ENCODE peak calls at places on chromosomes 6 and 20, in ten cellular contexts. I is dorsolateral prefrontal cortex; H is tibial artery; A is ovary; L is astrocyte; C is heart left ventricle; N is CD4-positive, alpha-beta T cell; W is A549; V is naive thymus-derived CD4-positive, alpha-beta T cell; M is SJSA1. T is an unnamed sample.

GRCh38 chr6:113530769-113531168 is 326.4 kb upstream of the MARCKS start:
- DNase-seq in I (no peak), H (no peak), A (no peak), L (peak), C (no peak), N (no peak), W (peak), V (no peak), M (peak), T (no peak)

GRCh38 chr20:59731371-59731770 is 127.0 kb downstream of the PHACTR3 start:
- DNase-seq in I (no peak), H (no peak), A (no peak), L (no peak), C (no peak), N (no peak), W (no peak), V (no peak), M (no peak), T (no peak)

GRCh38 chr20:41900292-41900691 is 282.1 kb upstream of the CHD6 start:
- DNase-seq in I (no peak), H (no peak), A (no peak), L (no peak), C (no peak), N (no peak), W (no peak), V (no peak), M (no peak), T (no peak)

GRCh38 chr6:45923831-45924391 is 91.7 kb downstream of the CLIC5 start:
- DNase-seq in I (no peak), H (no peak), A (no peak), L (peak), C (no peak), N (no peak), W (no peak), V (no peak), M (peak), T (peak)

GRCh38 chr20:36262440-36262839 is 26.2 kb downstream of the AAR2 start:
- DNase-seq in I (no peak), H (no peak), A (no peak), L (no peak), C (no peak), N (no peak), W (no peak), V (no peak), M (no peak), T (no peak)

GRCh38 chr6:169085466-169085865 is 168.2 kb downstream of the THBS2 start:
- DNase-seq in I (no peak), H (no peak), A (no peak), L (no peak), C (no peak), N (no peak), W (no peak), V (no peak), M (no peak), T (no peak)

GRCh38 chr6:28002181-28002580 is 45.1 kb downstream of the OR2B6 start:
- DNase-seq in I (no peak), H (no peak), A (no peak), L (no peak), C (no peak), N (no peak), W (no peak), V (no peak), M (no peak), T (no peak)

GRCh38 chr6:143368426-143368825 is 82.1 kb downstream of the ADAT2 start:
- DNase-seq in I (no peak), H (no peak), A (no peak), L (peak), C (no peak), N (no peak), W (peak), V (no peak), M (no peak), T (no peak)

GRCh38 chr6:72966628-72967280 is 258.5 kb downstream of the KHDC1L start:
- DNase-seq in I (no peak), H (no peak), A (no peak), L (no peak), C (no peak), N (no peak), W (no peak), V (no peak), M (no peak), T (no peak)

GRCh38 chr6:116010400-116011095 is 50.1 kb downstream of the FRK start:
- DNase-seq in I (peak), H (peak), A (peak), L (peak), C (peak), N (peak), W (peak), V (peak), M (peak), T (peak)

GRCh38 chr20:58699246-58700107 is 6.9 kb downstream of the NPEPL1 start:
- DNase-seq in I (no peak), H (peak), A (peak), L (no peak), C (no peak), N (no peak), W (no peak), V (no peak), M (no peak), T (no peak)

GRCh38 chr6:10583509-10583908 is 62.4 kb downstream of the GCNT2 start:
- DNase-seq in I (no peak), H (no peak), A (no peak), L (no peak), C (no peak), N (no peak), W (no peak), V (no peak), M (no peak), T (no peak)

GRCh38 chr6:10303806-10304520 is 110.9 kb downstream of the TFAP2A start:
- DNase-seq in I (no peak), H (no peak), A (no peak), L (peak), C (no peak), N (no peak), W (no peak), V (no peak), M (no peak), T (no peak)

GRCh38 chr6:94751641-94752329 is 825.5 kb upstream of the MANEA start:
- DNase-seq in I (no peak), H (no peak), A (no peak), L (no peak), C (no peak), N (no peak), W (no peak), V (no peak), M (no peak), T (no peak)

GRCh38 chr20:62400021-62400420 is 7.1 kb downstream of the CABLES2 start:
- DNase-seq in I (no peak), H (no peak), A (no peak), L (no peak), C (no peak), N (no peak), W (no peak), V (no peak), M (no peak), T (no peak)

GRCh38 chr6:14129572-14129971 is 12.0 kb downstream of the CD83 start:
- DNase-seq in I (peak), H (no peak), A (peak), L (peak), C (peak), N (peak), W (peak), V (no peak), M (no peak), T (peak)

GRCh38 chr6:1116149-1116548 is 195.7 kb upstream of the FOXQ1 start:
- DNase-seq in I (no peak), H (no peak), A (no peak), L (no peak), C (no peak), N (no peak), W (no peak), V (no peak), M (peak), T (no peak)

GRCh38 chr6:44297063-44298038 is 15.8 kb downstream of the AARS2 start:
- DNase-seq in I (peak), H (no peak), A (peak), L (no peak), C (no peak), N (peak), W (no peak), V (peak), M (no peak), T (no peak)

GRCh38 chr6:2542101-2542857 is 208.4 kb downstream of the MYLK4 start:
- DNase-seq in I (no peak), H (no peak), A (no peak), L (no peak), C (no peak), N (no peak), W (no peak), V (no peak), M (no peak), T (no peak)

GRCh38 chr6:44256291-44257006 is 879 bp downstream of the SLC35B2 start:
- DNase-seq in I (no peak), H (no peak), A (no peak), L (no peak), C (no peak), N (no peak), W (no peak), V (no peak), M (no peak), T (no peak)

GRCh38 chr20:19009071-19009688 is 195.6 kb downstream of the SCP2D1 start:
- DNase-seq in I (no peak), H (no peak), A (no peak), L (no peak), C (no peak), N (no peak), W (no peak), V (no peak), M (no peak), T (no peak)

GRCh38 chr6:128438311-128438916 is 82.0 kb downstream of the PTPRK start:
- DNase-seq in I (no peak), H (no peak), A (no peak), L (peak), C (no peak), N (no peak), W (no peak), V (no peak), M (no peak), T (peak)

GRCh38 chr20:48767269-48767960 is 60.4 kb downstream of the PREX1 start:
- DNase-seq in I (no peak), H (no peak), A (no peak), L (no peak), C (no peak), N (peak), W (no peak), V (no peak), M (no peak), T (no peak)

GRCh38 chr6:159451051-159451450 is 242.0 kb downstream of the SOD2 start:
- DNase-seq in I (no peak), H (no peak), A (no peak), L (peak), C (no peak), N (no peak), W (no peak), V (no peak), M (peak), T (no peak)

GRCh38 chr6:36386495-36387439 is 702 bp downstream of the ETV7 start:
- DNase-seq in I (peak), H (no peak), A (peak), L (peak), C (no peak), N (no peak), W (peak), V (no peak), M (peak), T (peak)

GRCh38 chr20:57676517-57677322 is 33.1 kb downstream of the PMEPA1 start:
- DNase-seq in I (no peak), H (no peak), A (peak), L (no peak), C (no peak), N (no peak), W (no peak), V (no peak), M (no peak), T (no peak)

GRCh38 chr6:75611702-75612375 is 10.2 kb downstream of the SENP6 start:
- DNase-seq in I (no peak), H (no peak), A (no peak), L (peak), C (no peak), N (no peak), W (no peak), V (no peak), M (no peak), T (no peak)

GRCh38 chr6:54519161-54519560 is 210.9 kb downstream of the TINAG start:
- DNase-seq in I (no peak), H (no peak), A (no peak), L (no peak), C (no peak), N (no peak), W (no peak), V (no peak), M (no peak), T (no peak)

GRCh38 chr6:33123181-33123580 is 47.4 kb downstream of the HLA-DPB1 start:
- DNase-seq in I (no peak), H (no peak), A (no peak), L (no peak), C (no peak), N (no peak), W (no peak), V (no peak), M (no peak), T (no peak)

GRCh38 chr6:148758492-148758891 is 11.7 kb downstream of the UST start:
- DNase-seq in I (peak), H (no peak), A (no peak), L (no peak), C (peak), N (no peak), W (no peak), V (no peak), M (no peak), T (no peak)

GRCh38 chr6:52152070-52152423 is 34.1 kb upstream of the IL17A start:
- DNase-seq in I (no peak), H (no peak), A (no peak), L (no peak), C (no peak), N (no peak), W (no peak), V (no peak), M (no peak), T (no peak)

GRCh38 chr6:43494321-43494720 is 15.8 kb downstream of the LRRC73 start:
- DNase-seq in I (no peak), H (no peak), A (no peak), L (no peak), C (no peak), N (no peak), W (no peak), V (no peak), M (no peak), T (no peak)

GRCh38 chr20:4016349-4017050 is 1.1 kb upstream of the RNF24 start:
- DNase-seq in I (no peak), H (no peak), A (no peak), L (no peak), C (no peak), N (no peak), W (no peak), V (no peak), M (no peak), T (no peak)

GRCh38 chr6:100617633-100618348 is 153.1 kb upstream of the SIM1 start:
- DNase-seq in I (no peak), H (no peak), A (no peak), L (no peak), C (no peak), N (no peak), W (peak), V (no peak), M (no peak), T (no peak)

GRCh38 chr20:53621482-53622246 is 28.0 kb upstream of the ZNF217 start:
- DNase-seq in I (no peak), H (peak), A (peak), L (peak), C (peak), N (no peak), W (peak), V (no peak), M (peak), T (peak)

GRCh38 chr20:54107600-54108393 is 37.4 kb upstream of the BCAS1 start:
- DNase-seq in I (no peak), H (no peak), A (no peak), L (no peak), C (no peak), N (no peak), W (peak), V (no peak), M (no peak), T (no peak)

GRCh38 chr6:111566873-111567517 is 38.7 kb downstream of the TRAF3IP2 start:
- DNase-seq in I (peak), H (no peak), A (no peak), L (peak), C (no peak), N (no peak), W (no peak), V (no peak), M (no peak), T (peak)

DNA sequence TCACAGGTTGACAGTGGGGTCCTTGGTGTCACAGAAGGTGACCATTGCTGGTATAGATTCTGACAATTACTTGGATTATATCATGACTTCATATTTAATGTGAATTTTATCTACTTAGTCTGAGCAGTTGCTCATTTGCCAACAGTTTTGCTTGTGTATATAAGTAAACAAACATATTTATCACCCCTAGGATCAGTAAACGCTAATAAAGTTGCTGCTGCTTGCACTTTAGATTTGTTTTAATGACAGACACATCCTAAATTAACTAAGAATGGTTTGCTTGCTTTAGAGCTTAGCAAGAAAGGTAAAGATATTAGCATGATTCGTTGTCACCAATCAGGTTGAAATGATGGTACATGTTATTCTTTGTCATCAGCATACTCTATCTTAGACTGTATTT is 782.4 kb upstream of the FLRT3 start:
- DNase-seq in I (no peak), H (no peak), A (no peak), L (no peak), C (no peak), N (no peak), W (no peak), V (no peak), M (no peak), T (no peak)
- H3K27ac ChIP-seq in I (no peak), H (no peak), A (no peak), L (no peak), C (no peak), N (no peak), W (no peak), V (no peak), M (no peak), T (no peak)

GRCh38 chr20:13638496-13639477 is at the start of gene TASP1:
- DNase-seq in I (peak), H (peak), A (peak), L (peak), C (peak), N (peak), W (peak), V (peak), M (peak), T (peak)

GRCh38 chr20:13644010-13644409 is 5.3 kb upstream of the TASP1 start:
- DNase-seq in I (no peak), H (no peak), A (no peak), L (peak), C (no peak), N (no peak), W (peak), V (no peak), M (no peak), T (no peak)

DNA sequence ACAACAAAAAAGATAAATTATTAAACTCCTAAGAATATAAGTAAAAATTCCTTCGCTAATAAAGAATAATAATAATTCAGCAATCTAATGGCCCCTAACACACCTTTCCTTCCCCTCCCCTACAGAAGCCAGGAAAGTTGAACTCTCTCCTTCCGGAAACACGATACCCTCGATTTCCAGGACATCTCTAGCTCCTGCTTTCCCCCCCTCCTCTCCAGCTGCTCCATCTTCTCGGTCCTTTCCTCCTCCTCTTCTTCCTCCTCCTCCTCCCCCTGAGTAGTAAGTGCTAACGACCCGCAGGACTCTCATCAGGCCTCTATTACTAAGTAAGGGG is 603 bp downstream of the TASP1 start:
- DNase-seq in I (no peak), H (no peak), A (no peak), L (peak), C (no peak), N (no peak), W (peak), V (no peak), M (no peak), T (no peak)
- H3K27ac ChIP-seq in I (no peak), H (peak), A (no peak), L (peak), C (peak), N (no peak), W (peak), V (peak), M (peak), T (peak)

GRCh38 chr20:23551786-23552185 is 16.5 kb downstream of the CST9L start:
- DNase-seq in I (no peak), H (no peak), A (no peak), L (no peak), C (no peak), N (no peak), W (no peak), V (no peak), M (no peak), T (no peak)

GRCh38 chr20:23548408-23548807 is 19.9 kb downstream of the CST9L start:
- DNase-seq in I (no peak), H (no peak), A (no peak), L (no peak), C (no peak), N (no peak), W (no peak), V (no peak), M (no peak), T (no peak)

GRCh38 chr20:23550227-23550626 is 18.1 kb downstream of the CST9L start:
- DNase-seq in I (no peak), H (no peak), A (no peak), L (no peak), C (no peak), N (no peak), W (no peak), V (no peak), M (no peak), T (no peak)

GRCh38 chr20:23547613-23548012 is 20.7 kb downstream of the CST9L start:
- DNase-seq in I (no peak), H (no peak), A (no peak), L (no peak), C (no peak), N (no peak), W (no peak), V (no peak), M (no peak), T (no peak)

DNA sequence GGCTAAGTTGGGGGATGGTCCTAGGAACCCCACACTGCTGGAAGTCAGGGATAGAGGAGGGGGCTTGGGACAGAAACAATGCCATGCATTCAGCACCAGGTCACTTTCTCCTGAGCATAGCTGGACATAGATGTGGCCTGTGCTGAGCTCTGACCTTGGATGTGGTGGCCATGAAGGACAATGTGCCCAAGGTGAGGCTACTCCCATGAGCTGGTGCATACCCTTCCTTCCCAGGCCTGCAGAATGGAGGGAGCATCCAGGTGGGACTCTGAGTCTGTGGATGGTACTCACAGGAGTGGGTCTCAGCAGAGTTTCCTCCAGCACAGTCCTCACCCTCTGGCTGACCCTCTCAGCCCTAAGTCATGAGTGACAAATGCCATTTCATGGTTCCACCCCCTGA is 16.9 kb downstream of the CST9L start:
- DNase-seq in I (no peak), H (no peak), A (no peak), L (no peak), C (no peak), N (no peak), W (no peak), V (no peak), M (no peak), T (no peak)
- H3K27ac ChIP-seq in I (no peak), H (no peak), A (no peak), L (no peak), C (no peak), N (no peak), W (no peak), V (no peak), M (no peak), T (no peak)

GRCh38 chr6:74597266-74597665 is 608.6 kb downstream of the COL12A1 start:
- DNase-seq in I (no peak), H (no peak), A (no peak), L (peak), C (no peak), N (no peak), W (no peak), V (no peak), M (no peak), T (no peak)

GRCh38 chr6:74602206-74602605 is 603.6 kb downstream of the COL12A1 start:
- DNase-seq in I (no peak), H (no peak), A (no peak), L (no peak), C (no peak), N (no peak), W (no peak), V (no peak), M (no peak), T (no peak)

GRCh38 chr6:74596586-74596985 is 609.3 kb downstream of the COL12A1 start:
- DNase-seq in I (no peak), H (no peak), A (no peak), L (peak), C (no peak), N (no peak), W (no peak), V (no peak), M (no peak), T (no peak)

GRCh38 chr6:74598473-74599393 is 607.1 kb downstream of the COL12A1 start:
- DNase-seq in I (no peak), H (no peak), A (no peak), L (peak), C (no peak), N (no peak), W (peak), V (no peak), M (no peak), T (no peak)

DNA sequence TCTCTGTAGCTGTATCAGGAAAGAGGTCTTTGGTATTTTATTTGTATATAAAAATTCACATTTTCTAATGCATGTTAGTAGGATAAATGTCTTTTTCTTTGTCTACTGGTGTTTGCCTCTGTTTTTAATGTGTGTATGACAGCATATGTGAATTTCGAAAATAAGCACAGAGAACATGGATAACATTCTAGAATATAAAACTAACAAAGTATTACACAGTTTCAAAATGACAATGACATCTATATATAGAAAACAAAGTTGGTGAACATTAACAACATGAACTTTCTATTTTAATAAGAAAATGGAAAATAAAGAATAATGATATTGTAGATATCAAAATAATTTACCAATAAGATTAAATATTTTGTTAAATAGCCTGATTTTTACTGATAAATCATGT is 608.0 kb downstream of the COL12A1 start:
- DNase-seq in I (no peak), H (no peak), A (no peak), L (no peak), C (no peak), N (no peak), W (no peak), V (no peak), M (no peak), T (no peak)
- H3K27ac ChIP-seq in I (no peak), H (no peak), A (no peak), L (no peak), C (no peak), N (no peak), W (no peak), V (no peak), M (no peak), T (no peak)

T was measured in SJCRH30.